ENCODE peak calls at places on chromosomes 6 and 20, in four cellular contexts. N, M, V and Y are unnamed samples. For H3K4me1, the result is how much of the 10 kb centered on the place peaks cover.

GRCh38 chr6:168554898-168555617 is 114.1 kb downstream of the SMOC2 start:
- DNase-seq in N (no peak), M (no peak), V (no peak), Y (no peak)

GRCh38 chr6:97548354-97548753 is 265.3 kb upstream of the MMS22L start:
- DNase-seq in N (no peak), M (no peak), V (no peak), Y (no peak)

GRCh38 chr6:167827588-167828324 is 1.0 kb downstream of the AFDN start:
- DNase-seq in N (peak), M (peak), V (peak), Y (peak)

GRCh38 chr6:24357336-24358218 is at the start of gene DCDC2:
- DNase-seq in N (peak), M (peak), V (peak), Y (peak)

GRCh38 chr6:17525637-17526036 is 74.5 kb upstream of the FAM8A1 start:
- DNase-seq in N (no peak), M (no peak), V (no peak), Y (no peak)

GRCh38 chr6:37251211-37251610 is 6.4 kb upstream of the TBC1D22B start:
- DNase-seq in N (no peak), M (no peak), V (no peak), Y (no peak)

GRCh38 chr6:144689503-144690040 is 404.4 kb downstream of the UTRN start:
- DNase-seq in N (no peak), M (no peak), V (no peak), Y (no peak)

GRCh38 chr6:119347466-119348307 is 1.9 kb downstream of the MAN1A1 start:
- DNase-seq in N (no peak), M (peak), V (peak), Y (peak)

GRCh38 chr6:130303436-130303835 is 62.4 kb upstream of the TMEM200A start:
- DNase-seq in N (no peak), M (no peak), V (no peak), Y (no peak)

GRCh38 chr6:13248953-13249432 is 79.3 kb downstream of the TBC1D7 start:
- DNase-seq in N (no peak), M (no peak), V (no peak), Y (no peak)

GRCh38 chr6:43402819-43403218 is 24.5 kb upstream of the ABCC10 start:
- DNase-seq in N (no peak), M (no peak), V (no peak), Y (no peak)

GRCh38 chr20:11266571-11266970 is 592.8 kb upstream of the JAG1 start:
- DNase-seq in N (no peak), M (no peak), V (no peak), Y (no peak)

GRCh38 chr6:43817192-43817591 is 47.2 kb downstream of the VEGFA start:
- DNase-seq in N (peak), M (no peak), V (no peak), Y (peak)

GRCh38 chr6:131460603-131460995 is 112.4 kb upstream of the ARG1 start:
- DNase-seq in N (peak), M (no peak), V (no peak), Y (no peak)

GRCh38 chr6:568954-569523 is 87.9 kb downstream of the HUS1B start:
- DNase-seq in N (no peak), M (no peak), V (no peak), Y (no peak)

GRCh38 chr6:8195040-8195713 is 92.8 kb upstream of the EEF1E1 start:
- DNase-seq in N (peak), M (no peak), V (no peak), Y (no peak)

GRCh38 chr6:123017313-123017712 is 21.3 kb downstream of the CLVS2 start:
- DNase-seq in N (no peak), M (no peak), V (no peak), Y (no peak)

GRCh38 chr6:152372945-152373344 is 264.2 kb downstream of the SYNE1 start:
- DNase-seq in N (no peak), M (no peak), V (no peak), Y (no peak)

GRCh38 chr6:151067684-151068596 is 171.8 kb upstream of the AKAP12 start:
- DNase-seq in N (no peak), M (peak), V (no peak), Y (no peak)

GRCh38 chr20:49534314-49534713 is 33.6 kb downstream of the PTGIS start:
- DNase-seq in N (peak), M (peak), V (peak), Y (peak)

GRCh38 chr6:10582774-10583508 is 61.8 kb downstream of the GCNT2 start:
- DNase-seq in N (peak), M (no peak), V (no peak), Y (no peak)

GRCh38 chr20:2713285-2713684 is 20.7 kb downstream of the EBF4 start:
- DNase-seq in N (no peak), M (no peak), V (peak), Y (peak)

GRCh38 chr6:25697537-25698340 is 45.7 kb downstream of the SCGN start:
- DNase-seq in N (no peak), M (no peak), V (no peak), Y (no peak)

GRCh38 chr20:2237059-2237458 is 58.7 kb upstream of the TGM3 start:
- DNase-seq in N (peak), M (no peak), V (no peak), Y (no peak)

GRCh38 chr6:15953152-15953880 is 175.6 kb upstream of the MYLIP start:
- DNase-seq in N (no peak), M (no peak), V (no peak), Y (no peak)

GRCh38 chr20:13147071-13147961 is 73.8 kb upstream of the ISM1 start:
- DNase-seq in N (no peak), M (no peak), V (no peak), Y (no peak)

GRCh38 chr6:127206531-127207065 is 60.1 kb upstream of the RNF146 start:
- DNase-seq in N (no peak), M (no peak), V (no peak), Y (no peak)

GRCh38 chr20:36862857-36863668 is 12.9 kb upstream of the TLDC2 start:
- DNase-seq in N (peak), M (no peak), V (no peak), Y (no peak)

GRCh38 chr20:19588731-19589130 is 169.3 kb upstream of the RIN2 start:
- DNase-seq in N (no peak), M (no peak), V (no peak), Y (no peak)

GRCh38 chr6:158284340-158285210 is 27.7 kb upstream of the TULP4 start:
- DNase-seq in N (peak), M (no peak), V (peak), Y (no peak)

GRCh38 chr6:47076422-47077344 is 34.6 kb upstream of the ADGRF1 start:
- DNase-seq in N (no peak), M (peak), V (no peak), Y (no peak)

GRCh38 chr20:53844259-53844658 is 226.1 kb downstream of the BCAS1 start:
- DNase-seq in N (no peak), M (no peak), V (no peak), Y (no peak)

GRCh38 chr6:167668754-167669552 is 157.8 kb upstream of the AFDN start:
- DNase-seq in N (no peak), M (no peak), V (no peak), Y (no peak)

GRCh38 chr20:39880890-39881289 is 808.1 kb downstream of the MAFB start:
- DNase-seq in N (no peak), M (no peak), V (no peak), Y (no peak)

GRCh38 chr6:14452567-14453527 is 335.3 kb downstream of the CD83 start:
- DNase-seq in N (no peak), M (no peak), V (peak), Y (no peak)

GRCh38 chr20:64238851-64239387 is 16.6 kb upstream of the PCMTD2 start:
- DNase-seq in N (no peak), M (no peak), V (no peak), Y (no peak)

GRCh38 chr20:64239449-64240242 is 15.9 kb upstream of the PCMTD2 start:
- DNase-seq in N (no peak), M (no peak), V (no peak), Y (no peak)

GRCh38 chr20:64242003-64242796 is 13.3 kb upstream of the PCMTD2 start:
- DNase-seq in N (no peak), M (no peak), V (no peak), Y (no peak)

GRCh38 chr20:64241061-64241460 is 14.5 kb upstream of the PCMTD2 start:
- DNase-seq in N (no peak), M (no peak), V (no peak), Y (no peak)

DNA sequence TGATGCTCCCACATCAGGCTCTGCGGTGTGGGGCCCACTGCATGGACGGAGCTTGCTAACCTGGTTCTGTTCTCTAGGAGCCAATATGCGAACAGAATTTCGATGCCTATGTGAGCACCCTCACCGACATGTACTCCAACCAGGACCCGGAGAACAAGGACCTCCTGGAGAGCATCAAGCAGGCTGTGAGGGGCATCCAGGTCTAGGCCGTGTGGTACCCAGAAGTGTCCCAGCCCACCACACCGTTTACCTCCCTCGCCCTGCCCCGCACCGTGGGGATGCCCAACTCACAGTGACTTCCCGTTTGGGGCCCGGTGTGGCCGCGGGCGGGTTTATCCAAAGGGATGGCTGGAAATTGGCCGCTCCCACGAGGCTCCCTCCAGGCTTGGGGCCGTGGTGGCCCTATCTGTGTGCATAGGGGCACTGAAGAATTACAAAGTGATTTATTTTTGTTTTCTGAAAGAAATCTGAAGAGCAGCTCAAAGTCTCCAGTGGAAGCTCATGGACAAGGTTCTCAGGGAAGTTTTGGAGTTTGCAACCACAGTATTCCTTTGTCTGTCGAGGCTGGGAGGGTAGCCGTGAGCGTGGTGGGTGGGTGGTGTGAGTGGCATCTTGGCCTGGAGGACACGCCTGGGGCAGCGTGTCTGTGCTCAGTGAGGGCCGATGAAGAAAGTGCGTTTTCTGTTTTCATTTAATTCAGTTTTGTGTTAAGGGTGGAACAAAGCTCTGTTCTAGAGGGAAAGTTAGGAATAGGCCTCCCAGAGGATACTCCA is 15.1 kb upstream of the PCMTD2 start:
- DNase-seq in N (no peak), M (no peak), V (no peak), Y (no peak)
- H3K4me1 ChIP-seq in N (under half), M (under half), V (under half), Y (under half)

GRCh38 chr6:52381249-52381648 is 19.3 kb downstream of the PAQR8 start:
- DNase-seq in N (no peak), M (no peak), V (no peak), Y (no peak)
- H3K27ac ChIP-seq in N (no peak), M (no peak), V (no peak), Y (no peak)

GRCh38 chr20:57894096-57894495 is 184.3 kb upstream of the PMEPA1 start:
- DNase-seq in N (no peak), M (no peak), V (no peak), Y (no peak)
- H3K4me1 ChIP-seq in N (under half), M (under half), V (under half), Y (under half)

GRCh38 chr6:107638493-107638892 is 148.6 kb downstream of the SOBP start:
- DNase-seq in N (no peak), M (no peak), V (no peak), Y (no peak)

GRCh38 chr6:107637914-107638313 is 148.0 kb downstream of the SOBP start:
- DNase-seq in N (no peak), M (no peak), V (no peak), Y (no peak)

GRCh38 chr6:107644513-107644912 is 154.6 kb downstream of the SOBP start:
- DNase-seq in N (no peak), M (no peak), V (no peak), Y (no peak)

GRCh38 chr6:107642348-107643347 is 152.7 kb downstream of the SOBP start:
- DNase-seq in N (no peak), M (no peak), V (no peak), Y (no peak)

GRCh38 chr6:107641500-107641931 is 151.6 kb downstream of the SOBP start:
- DNase-seq in N (no peak), M (peak), V (no peak), Y (no peak)
- H3K27ac ChIP-seq in N (no peak), M (no peak), V (no peak), Y (no peak)

GRCh38 chr20:60310551-60310950 is 352.3 kb downstream of the CDH26 start:
- DNase-seq in N (no peak), M (no peak), V (no peak), Y (no peak)

GRCh38 chr20:60316759-60317158 is 358.5 kb downstream of the CDH26 start:
- DNase-seq in N (no peak), M (no peak), V (no peak), Y (no peak)

GRCh38 chr20:60314727-60315126 is 356.5 kb downstream of the CDH26 start:
- DNase-seq in N (no peak), M (no peak), V (no peak), Y (no peak)

DNA sequence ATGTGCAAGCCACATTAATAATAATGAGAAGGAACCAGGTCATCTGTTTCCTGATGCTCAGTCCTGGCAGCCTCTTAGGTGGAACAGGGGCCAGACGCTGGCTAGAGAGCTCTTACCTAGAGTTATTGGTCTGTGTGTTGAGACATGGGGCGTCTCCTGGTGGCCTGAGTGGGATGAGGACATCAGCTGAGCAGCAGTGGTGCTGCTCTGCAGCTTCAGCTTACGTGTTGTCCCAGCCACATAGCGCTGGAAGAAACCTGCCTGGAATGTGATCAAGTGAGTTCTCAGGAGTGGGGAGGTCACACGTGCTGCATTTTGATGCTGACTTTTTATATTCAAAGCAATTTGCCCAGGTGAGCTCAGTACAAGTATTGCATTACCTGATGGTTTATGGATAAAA is 355.4 kb downstream of the CDH26 start:
- DNase-seq in N (no peak), M (no peak), V (no peak), Y (no peak)
- H3K4me1 ChIP-seq in N (under half), M (under half), V (under half), Y (under half)

GRCh38 chr20:34904202-34904621 is 27.8 kb downstream of the ACSS2 start:
- DNase-seq in N (no peak), M (no peak), V (no peak), Y (no peak)

GRCh38 chr20:34907616-34908469 is 31.4 kb downstream of the ACSS2 start:
- DNase-seq in N (peak), M (peak), V (no peak), Y (no peak)
- H3K27ac ChIP-seq in N (no peak), M (peak), V (no peak), Y (no peak)

GRCh38 chr20:47306755-47307370 is 49.6 kb downstream of the ZMYND8 start:
- DNase-seq in N (no peak), M (no peak), V (no peak), Y (no peak)

GRCh38 chr20:47311211-47311610 is 45.3 kb downstream of the ZMYND8 start:
- DNase-seq in N (no peak), M (no peak), V (no peak), Y (no peak)

GRCh38 chr20:47309806-47310426 is 46.6 kb downstream of the ZMYND8 start:
- DNase-seq in N (peak), M (no peak), V (no peak), Y (no peak)

GRCh38 chr20:47311967-47312681 is 44.4 kb downstream of the ZMYND8 start:
- DNase-seq in N (no peak), M (no peak), V (no peak), Y (no peak)

DNA sequence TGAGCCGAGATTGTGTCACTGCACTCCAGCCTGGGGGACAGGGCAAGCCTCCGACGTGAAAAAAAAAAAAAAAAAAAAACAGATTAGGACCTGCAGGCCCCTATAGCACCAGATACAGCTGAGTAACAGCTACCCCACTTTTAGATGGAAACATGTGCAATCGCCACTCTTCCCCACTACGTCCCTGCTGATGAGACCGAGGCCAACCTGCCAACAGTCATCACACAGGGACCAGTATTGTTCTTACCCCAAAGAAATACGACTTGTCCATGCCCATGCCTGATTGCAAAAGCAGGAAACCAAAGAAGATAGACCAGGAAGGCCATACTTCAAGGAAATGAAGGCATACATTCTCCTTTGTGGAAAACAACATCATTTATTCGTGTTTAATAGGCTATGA is 45.8 kb downstream of the ZMYND8 start:
- DNase-seq in N (no peak), M (no peak), V (no peak), Y (no peak)
- H3K4me1 ChIP-seq in N (under half), M (under half), V (under half), Y (under half)

GRCh38 chr6:34425132-34425497 is 754 bp downstream of the RPS10 start:
- DNase-seq in N (no peak), M (no peak), V (no peak), Y (peak)
- H3K27ac ChIP-seq in N (peak), M (peak), V (peak), Y (peak)

GRCh38 chr6:41559655-41560439 is 13.7 kb downstream of the FOXP4 start:
- DNase-seq in N (no peak), M (no peak), V (no peak), Y (no peak)

GRCh38 chr6:41562633-41562975 is 16.4 kb downstream of the FOXP4 start:
- DNase-seq in N (no peak), M (no peak), V (no peak), Y (no peak)

GRCh38 chr6:41561386-41561785 is 15.2 kb downstream of the FOXP4 start:
- DNase-seq in N (no peak), M (no peak), V (no peak), Y (no peak)

GRCh38 chr6:41561931-41562632 is 15.9 kb downstream of the FOXP4 start:
- DNase-seq in N (no peak), M (no peak), V (no peak), Y (no peak)

DNA sequence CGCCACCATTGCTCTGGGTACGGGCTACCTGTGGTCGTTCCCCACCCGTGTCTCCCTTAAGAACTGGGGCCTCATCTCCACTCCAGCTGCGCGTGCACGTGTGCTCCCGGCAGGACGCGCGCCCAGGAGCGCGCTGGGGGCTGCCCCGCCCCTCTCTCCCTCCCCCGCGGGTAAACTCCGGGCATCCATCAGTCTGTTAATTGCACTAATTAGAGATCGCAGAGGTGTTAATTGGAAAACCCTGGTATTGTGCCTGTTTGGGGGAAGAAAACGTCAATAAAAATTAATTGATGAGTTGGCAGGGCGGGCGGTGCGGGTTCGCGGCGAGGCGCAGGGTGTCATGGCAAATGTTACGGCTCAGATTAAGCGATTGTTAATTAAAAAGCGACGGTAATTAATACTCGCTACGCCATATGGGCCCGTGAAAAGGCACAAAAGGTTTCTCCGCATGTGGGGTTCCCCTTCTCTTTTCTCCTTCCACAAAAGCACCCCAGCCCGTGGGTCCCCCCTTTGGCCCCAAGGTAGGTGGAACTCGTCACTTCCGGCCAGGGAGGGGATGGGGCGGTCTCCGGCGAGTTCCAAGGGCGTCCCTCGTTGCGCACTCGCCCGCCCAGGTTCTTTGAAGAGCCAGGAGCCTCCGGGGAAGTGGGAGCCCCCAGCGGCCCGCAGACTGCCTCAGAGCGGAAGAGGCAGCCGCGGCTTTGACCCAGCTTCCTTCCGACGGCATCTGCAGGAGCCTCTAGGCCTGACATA is 14.4 kb downstream of the FOXP4 start:
- DNase-seq in N (peak), M (peak), V (peak), Y (peak)
- H3K4me1 ChIP-seq in N (under half), M (under half), V (under half), Y (under half)

GRCh38 chr20:33434434-33434833 is 9.1 kb downstream of the SNTA1 start:
- DNase-seq in N (no peak), M (no peak), V (no peak), Y (no peak)
- H3K27ac ChIP-seq in N (no peak), M (peak), V (no peak), Y (no peak)